ENCODE peak calls at places on chromosome X, in nine cellular contexts. I is psoas muscle; M is activated CD4-positive, CD25-positive, alpha-beta regulatory T cell treated with anti-CD3 and anti-CD28 coated beads, Interleukin-2, amount 50 U/mL, for 16 hours; V is activated CD4-positive, alpha-beta T cell treated with anti-CD3 and anti-CD28 coated beads, Interleukin-2, amount 50 U/mL, for 4 hours; S is activated CD8-positive, alpha-beta memory T cell treated with anti-CD3 and anti-CD28 coated beads for 4 hours; K is stimulated activated CD8-positive, alpha-beta memory T cell treated with anti-CD3 and anti-CD28 coated beads, Interleukin-2, amount 100 ng/mL, for 48 hours; Q is activated gamma-delta T cell; B is activated naive CD8-positive, alpha-beta T cell treated with anti-CD3 and anti-CD28 coated beads, Interleukin-2, amount 50 U/mL, for 24 hours; L is AG10803. F is an unnamed sample.

GRCh38 chrX:71366674-71367256 is 608 bp downstream of the TAF1 start:
- DNase-seq in B (peak; percentile 28), M (no peak), L (peak; percentile 12), K (peak; percentile 13), S (no peak), V (no peak), I (peak; percentile 19), Q (peak; percentile 14), F (peak; percentile 7)

GRCh38 chrX:119990409-119990994 is 47.0 kb upstream of the NKAP start:
- DNase-seq in L (no peak), B (no peak), V (no peak), Q (no peak), K (no peak), I (no peak), S (no peak), M (no peak), F (no peak)

GRCh38 chrX:150700107-150700506 is 6.9 kb downstream of the MTMR1 start:
- DNase-seq in V (no peak), I (no peak), Q (no peak), M (no peak), S (no peak), B (no peak), L (no peak), K (no peak), F (no peak)

GRCh38 chrX:155406429-155406828 is 24.5 kb downstream of the F8A2 start:
- DNase-seq in K (no peak), L (no peak), I (no peak), M (no peak), Q (no peak), V (no peak), S (no peak), B (no peak), F (no peak)

GRCh38 chrX:153767674-153768055 is 3.6 kb downstream of the PLXNB3 start:
- DNase-seq in M (no peak), L (no peak), K (no peak), S (no peak), Q (no peak), I (no peak), B (no peak), V (no peak), F (no peak)

GRCh38 chrX:154735695-154736393 is 15.0 kb downstream of the GAB3 start:
- DNase-seq in V (no peak), L (peak; percentile 89), S (no peak), K (no peak), I (peak; percentile 69), Q (no peak), B (no peak), M (no peak), F (no peak)

GRCh38 chrX:19865567-19866363 is 21.6 kb downstream of the SH3KBP1 start:
- DNase-seq in V (no peak), M (no peak), L (no peak), K (no peak), I (no peak), Q (no peak), S (no peak), B (no peak), F (no peak)

GRCh38 chrX:139120760-139121159 is 409.2 kb upstream of the FGF13 start:
- DNase-seq in K (no peak), M (no peak), L (peak; percentile 34), Q (no peak), B (no peak), S (no peak), V (no peak), I (no peak), F (no peak)

GRCh38 chrX:77505227-77505626 is 58.0 kb downstream of the FGF16 start:
- DNase-seq in Q (no peak), B (no peak), K (no peak), L (peak; percentile 53), S (no peak), V (no peak), M (no peak), I (no peak), F (no peak)

GRCh38 chrX:120334137-120334536 is 22.9 kb upstream of the TMEM255A start:
- DNase-seq in M (no peak), V (no peak), Q (no peak), K (no peak), I (no peak), B (no peak), S (no peak), L (no peak), F (no peak)

GRCh38 chrX:37380920-37381319 is 31.8 kb downstream of the PRRG1 start:
- DNase-seq in B (no peak), L (peak; percentile 21), I (no peak), V (no peak), K (no peak), M (no peak), S (no peak), Q (no peak), F (no peak)

GRCh38 chrX:135425566-135425965 is 3.8 kb downstream of the SMIM10L2A start:
- DNase-seq in K (no peak), S (no peak), Q (no peak), L (no peak), I (no peak), B (no peak), V (no peak), M (no peak), F (no peak)

GRCh38 chrX:88416002-88416401 is 331.0 kb upstream of the CPXCR1 start:
- DNase-seq in V (no peak), I (no peak), Q (no peak), L (no peak), K (no peak), S (no peak), B (no peak), M (no peak), F (no peak)

GRCh38 chrX:46179748-46180147 is 365.5 kb downstream of the ZNF674 start:
- DNase-seq in V (no peak), I (no peak), M (no peak), B (no peak), K (no peak), Q (no peak), L (no peak), S (no peak), F (no peak)

GRCh38 chrX:83419030-83419792 is 88.9 kb upstream of the POU3F4 start:
- DNase-seq in K (no peak), I (no peak), B (no peak), Q (no peak), L (no peak), S (no peak), V (no peak), M (no peak), F (no peak)

GRCh38 chrX:74534569-74535038 is 79.8 kb downstream of the RLIM start:
- DNase-seq in I (no peak), Q (no peak), V (no peak), B (no peak), S (no peak), K (no peak), L (peak; percentile 56), M (no peak), F (no peak)

GRCh38 chrX:69109706-69110635 is 55.3 kb downstream of the PJA1 start:
- DNase-seq in Q (no peak), V (no peak), M (no peak), K (no peak), S (no peak), L (peak; percentile 39), I (no peak), B (no peak), F (no peak)

GRCh38 chrX:20595928-20596550 is 329.3 kb upstream of the RPS6KA3 start:
- DNase-seq in V (no peak), B (peak; percentile 37), M (no peak), K (peak; percentile 45), L (peak; percentile 31), I (no peak), S (no peak), Q (no peak), F (peak; percentile 10)

GRCh38 chrX:68186552-68187262 is 246.6 kb downstream of the OPHN1 start:
- DNase-seq in L (peak; percentile 8), Q (no peak), B (no peak), M (no peak), K (no peak), S (no peak), I (no peak), V (no peak), F (no peak)

GRCh38 chrX:21374994-21375794 is 976 bp downstream of the CNKSR2 start:
- DNase-seq in K (no peak), M (no peak), B (peak; percentile 14), L (no peak), S (no peak), I (no peak), V (no peak), Q (peak; percentile 3), F (no peak)

GRCh38 chrX:130321550-130321949 is 18.2 kb upstream of the SLC25A14 start:
- DNase-seq in K (no peak), V (no peak), Q (no peak), L (no peak), S (no peak), I (no peak), B (no peak), M (no peak), F (no peak)

GRCh38 chrX:131752493-131753198 is 208.8 kb downstream of the OR13H1 start:
- DNase-seq in M (no peak), S (peak; percentile 45), Q (peak; percentile 11), L (no peak), I (peak; percentile 67), V (no peak), B (no peak), K (no peak), F (peak; percentile 68)

GRCh38 chrX:56222473-56223000 is 9.6 kb upstream of the KLF8 start:
- DNase-seq in V (no peak), L (no peak), B (no peak), I (no peak), S (no peak), K (no peak), M (no peak), Q (no peak), F (no peak)

GRCh38 chrX:2781226-2781571 is 29.4 kb downstream of the XG start:
- DNase-seq in Q (no peak), K (no peak), M (no peak), I (no peak), S (no peak), B (no peak), V (no peak), L (no peak), F (no peak)

GRCh38 chrX:21811832-21812231 is 27.6 kb upstream of the MBTPS2 start:
- DNase-seq in Q (no peak), B (no peak), S (no peak), K (no peak), L (no peak), V (no peak), I (no peak), M (no peak), F (no peak)